ENCODE peak calls at places on chromosomes 13 and 19, in ten cellular contexts. H is ovary, Y is tibial nerve, V is body of pancreas, O is dorsolateral prefrontal cortex, P is lower lobe of right lung, Z is left lung, U is colonic mucosa, M is SJCRH30, D is DND-41. G is an unnamed sample.

GRCh38 chr13:96020155-96020575 is 33.0 kb downstream of the UGGT2 start:
- DNase-seq in V (peak), Y (no peak), U (peak), D (peak), H (no peak), M (peak), Z (no peak), P (no peak), O (no peak), G (peak)

GRCh38 chr19:46000497-46001246 is 5.4 kb downstream of the CCDC61 start:
- DNase-seq in H (no peak), Z (no peak), U (peak), Y (no peak), D (peak), V (peak), M (no peak), P (peak), O (peak), G (no peak)

GRCh38 chr19:23241433-23241832 is 8.8 kb downstream of the ZNF724 start:
- DNase-seq in D (no peak), P (no peak), Y (no peak), Z (no peak), U (no peak), O (no peak), H (no peak), V (no peak), M (no peak), G (no peak)

GRCh38 chr13:106468948-106469590 is 66.4 kb downstream of the EFNB2 start:
- DNase-seq in M (no peak), V (no peak), D (no peak), Z (no peak), P (no peak), Y (no peak), O (no peak), H (no peak), U (no peak), G (no peak)

GRCh38 chr13:46864941-46865340 is 31.9 kb downstream of the HTR2A start:
- DNase-seq in P (no peak), Z (no peak), V (no peak), M (no peak), O (no peak), Y (no peak), U (no peak), H (no peak), D (no peak), G (no peak)

GRCh38 chr19:39645800-39646411 is 9.8 kb upstream of the LGALS16 start:
- DNase-seq in Z (no peak), U (no peak), P (no peak), H (no peak), M (peak), Y (no peak), D (peak), O (no peak), V (no peak), G (no peak)

GRCh38 chr13:35260316-35260715 is 216.2 kb downstream of the MAB21L1 start:
- DNase-seq in P (no peak), V (no peak), D (no peak), O (no peak), U (no peak), Y (no peak), M (no peak), H (no peak), Z (no peak), G (no peak)

GRCh38 chr19:38134538-38135149 is 89.4 kb downstream of the DPF1 start:
- DNase-seq in Y (no peak), M (peak), V (peak), P (no peak), O (no peak), U (peak), H (no peak), D (peak), Z (no peak), G (no peak)

GRCh38 chr19:17737690-17738153 is 13.6 kb upstream of the FCHO1 start:
- DNase-seq in Z (no peak), V (no peak), O (no peak), P (no peak), H (no peak), M (no peak), D (no peak), U (no peak), Y (no peak), G (no peak)

GRCh38 chr13:47480941-47481340 is 520.1 kb downstream of the SUCLA2 start:
- DNase-seq in O (no peak), V (no peak), D (no peak), M (no peak), Z (no peak), H (no peak), P (no peak), Y (no peak), U (no peak), G (no peak)

GRCh38 chr13:102325321-102325720 is 76.5 kb downstream of the FGF14 start:
- DNase-seq in Z (no peak), U (no peak), H (no peak), V (no peak), M (no peak), P (no peak), D (no peak), Y (no peak), O (no peak), G (no peak)

GRCh38 chr13:111937763-111938375 is 129.1 kb upstream of the SOX1 start:
- DNase-seq in H (peak), Z (no peak), Y (no peak), P (no peak), U (no peak), O (no peak), M (no peak), D (no peak), V (no peak), G (no peak)

GRCh38 chr19:32675720-32676185 is at the start of gene RGS9BP:
- DNase-seq in P (peak), D (peak), M (peak), Z (peak), H (peak), Y (peak), O (peak), U (peak), V (peak), G (peak)

GRCh38 chr13:113366031-113366588 is 2.2 kb upstream of the GRTP1 start:
- DNase-seq in Y (no peak), M (no peak), D (no peak), Z (no peak), P (no peak), U (no peak), V (no peak), O (no peak), H (no peak), G (peak)

GRCh38 chr19:40596608-40597328 is 4.4 kb upstream of the LTBP4 start:
- DNase-seq in D (no peak), P (peak), M (no peak), Z (peak), Y (no peak), U (peak), O (no peak), V (peak), H (peak), G (peak)

GRCh38 chr19:18932216-18932841 is 8.7 kb downstream of the HOMER3 start:
- DNase-seq in Z (peak), P (peak), H (peak), V (peak), Y (peak), U (peak), M (peak), O (peak), D (peak), G (peak)

DNA sequence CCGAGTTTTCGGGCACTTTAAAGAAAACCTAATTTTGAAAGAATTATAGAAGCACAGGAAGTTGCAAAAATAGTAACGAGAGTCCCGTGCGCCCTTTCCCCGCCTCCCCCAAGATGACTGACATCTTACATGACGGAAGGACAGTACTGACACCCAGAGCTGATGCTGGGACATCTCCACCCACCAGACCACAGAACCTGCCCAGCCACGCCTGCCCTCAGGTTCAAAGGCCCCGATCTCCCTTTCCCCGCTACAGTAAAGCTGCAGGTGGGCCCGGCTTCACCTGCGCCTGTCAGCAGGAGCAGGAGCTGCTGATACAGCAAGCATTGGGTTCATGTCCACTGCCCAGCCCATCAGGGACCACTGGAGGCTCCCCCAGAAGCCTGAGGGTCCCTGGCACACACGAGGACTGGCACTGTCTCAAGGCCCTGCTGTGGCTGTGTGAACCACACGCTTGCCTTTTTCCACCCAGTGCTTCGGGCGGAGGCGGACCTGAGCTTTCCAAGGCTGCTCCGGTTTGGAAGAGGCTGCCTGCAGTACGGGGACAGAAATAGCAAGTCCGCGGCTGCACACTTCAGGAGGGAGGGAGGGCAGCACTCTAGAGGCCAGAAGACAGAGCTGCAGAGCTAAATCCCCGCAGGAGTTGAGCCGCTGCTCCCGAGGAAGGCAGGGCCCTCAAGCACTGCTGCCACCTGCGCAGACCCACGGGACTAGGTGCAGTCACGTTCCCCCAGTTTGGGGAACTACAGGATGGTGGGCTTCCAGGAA is 8.7 kb downstream of the MAP2K2 start:
- DNase-seq in H (no peak), U (no peak), O (peak), V (no peak), P (no peak), D (no peak), Z (no peak), Y (no peak), M (no peak), G (peak)
- H3K27ac ChIP-seq in H (no peak), U (no peak), O (peak), V (no peak), P (peak), D (no peak), Z (no peak), Y (no peak), M (no peak), G (peak)

GRCh38 chr19:14517446-14517839 is 754 bp downstream of the DNAJB1 start:
- DNase-seq in M (no peak), Y (no peak), Z (no peak), D (no peak), P (no peak), O (no peak), U (no peak), H (no peak), V (no peak), G (no peak)

GRCh38 chr19:14517840-14518505 is at the start of gene DNAJB1:
- DNase-seq in H (peak), Z (peak), M (peak), Y (peak), O (peak), V (peak), P (peak), D (no peak), U (peak), G (peak)

GRCh38 chr19:14515501-14516047 is 2.6 kb downstream of the DNAJB1 start:
- DNase-seq in O (no peak), V (no peak), D (no peak), Z (no peak), U (no peak), P (no peak), H (no peak), Y (no peak), M (no peak), G (no peak)

GRCh38 chr19:14516048-14516534 is 2.1 kb downstream of the DNAJB1 start:
- DNase-seq in P (no peak), U (peak), Z (no peak), D (no peak), O (no peak), Y (no peak), M (no peak), V (no peak), H (no peak), G (no peak)

DNA sequence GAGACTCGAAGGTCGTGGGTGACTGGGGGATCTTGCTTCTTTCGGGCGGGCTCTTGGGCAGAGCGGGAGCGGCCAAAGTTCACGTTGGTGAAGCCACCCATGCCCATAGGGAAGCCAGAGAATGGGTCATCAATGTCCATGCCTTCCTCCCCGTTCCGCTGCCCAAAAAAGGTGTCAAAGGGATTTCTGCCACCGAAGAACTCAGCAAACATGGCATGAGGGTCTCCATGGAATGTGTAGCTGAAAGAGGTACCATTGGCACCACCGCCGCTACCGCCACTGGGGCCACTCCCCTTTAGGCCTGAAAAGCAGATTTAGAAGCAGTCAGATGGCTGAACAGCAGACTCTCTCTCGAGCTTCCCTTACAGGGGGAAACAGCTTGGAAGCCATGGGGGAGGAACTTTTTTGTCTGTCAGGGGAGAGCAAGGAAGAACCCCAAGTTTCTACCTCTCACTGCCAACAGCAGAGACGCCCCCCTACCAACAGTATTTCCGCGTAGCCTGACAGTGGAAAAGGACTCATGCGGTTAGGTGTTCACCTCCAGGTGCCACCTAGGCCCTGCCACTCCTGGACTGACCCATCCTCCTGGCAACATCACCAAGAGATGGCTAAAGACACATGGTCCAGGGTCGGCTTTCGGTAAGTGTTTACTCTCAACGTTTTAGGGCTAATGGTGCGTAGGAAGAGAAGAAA is 1.3 kb downstream of the DNAJB1 start:
- DNase-seq in P (no peak), V (no peak), Y (no peak), U (peak), O (no peak), M (no peak), D (no peak), Z (no peak), H (no peak), G (no peak)
- H3K4me3 ChIP-seq in P (peak), V (peak), Y (peak), U (peak), O (peak), M (peak), D (peak), Z (peak), H (peak), G (peak)

DNA sequence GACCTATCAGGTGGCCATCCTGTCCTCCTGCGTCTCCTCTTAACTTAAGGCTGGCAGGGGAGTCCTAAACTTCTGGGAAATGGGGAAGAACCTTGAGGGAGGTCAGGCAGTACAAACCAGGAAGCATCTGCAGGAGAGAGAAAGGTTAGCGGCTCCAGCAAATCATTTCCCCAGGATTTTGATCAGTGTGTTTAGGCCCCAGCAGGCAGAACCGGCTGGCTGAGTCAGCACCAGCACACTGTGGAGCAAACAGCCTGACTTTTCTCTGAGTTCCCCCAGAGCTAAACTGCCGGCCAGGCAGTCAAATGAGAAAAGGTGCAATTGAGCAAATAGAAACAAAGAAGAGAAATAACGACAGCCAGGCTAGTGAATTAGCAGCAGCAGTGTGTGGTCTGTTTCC is 46.7 kb upstream of the MEDAG start:
- DNase-seq in P (no peak), H (no peak), D (no peak), M (no peak), Z (no peak), O (no peak), V (peak), Y (no peak), U (no peak), G (no peak)
- H3K27ac ChIP-seq in P (no peak), H (no peak), D (no peak), M (no peak), Z (no peak), O (no peak), V (no peak), Y (no peak), U (no peak), G (no peak)

DNA sequence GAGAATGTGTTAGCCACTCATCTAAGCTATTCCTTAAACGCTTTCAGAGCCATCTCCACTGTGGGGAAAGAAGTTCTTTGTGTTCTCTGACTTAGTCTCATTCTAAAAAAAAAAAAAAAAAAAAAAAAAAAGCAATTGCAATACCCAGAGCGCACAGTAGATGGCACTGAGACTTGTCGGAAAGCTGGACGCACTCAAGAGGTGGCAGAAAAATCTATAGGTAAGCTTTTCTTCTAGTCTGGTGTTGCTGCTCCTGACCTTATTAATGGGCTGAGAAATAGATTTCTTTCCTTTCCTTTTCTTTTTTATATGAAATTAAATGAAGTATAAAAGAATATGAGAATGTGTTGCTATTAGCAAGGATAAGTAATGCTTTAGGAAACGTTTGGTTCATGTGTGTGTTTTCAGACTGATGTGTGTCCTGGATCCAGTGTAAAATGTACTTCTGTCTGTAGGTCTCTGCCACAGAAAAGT is 4.7 kb upstream of the GJB2 start:
- DNase-seq in M (peak), V (peak), H (no peak), Z (no peak), P (no peak), D (peak), O (no peak), Y (no peak), U (no peak), G (no peak)
- H3K4me3 ChIP-seq in M (no peak), V (no peak), H (no peak), Z (no peak), P (no peak), D (no peak), O (no peak), Y (no peak), U (no peak), G (no peak)